ENCODE peak calls at places on chromosomes 6 and 20, in seven cellular contexts. W is upper lobe of right lung; D is PC-9; O is CD8-positive, alpha-beta memory T cell; B is colonic mucosa; P is IMR-90; M is ovary. C is an unnamed sample.
A peak's percentile ranks its signal among the peaks of the same experiment; 100 is the strongest.

GRCh38 chr20:32634041-32634805 is 39.5 kb downstream of the C20orf203 start:
- DNase-seq in M (no peak), P (peak; percentile 31), D (no peak), O (no peak), B (no peak), W (no peak), C (no peak)

GRCh38 chr6:113936093-113936934 is 34.6 kb downstream of the HDAC2 start:
- DNase-seq in O (no peak), D (peak; percentile 7), B (peak; percentile 44), M (no peak), W (no peak), P (peak; percentile 70), C (no peak)

GRCh38 chr20:44810061-44810390 is 320 bp downstream of the RIMS4 start:
- DNase-seq in O (no peak), M (no peak), D (no peak), W (no peak), P (no peak), B (no peak), C (no peak)

GRCh38 chr20:6058684-6059295 is 4.9 kb upstream of the LRRN4 start:
- DNase-seq in D (no peak), P (no peak), M (no peak), W (peak; percentile 78), B (no peak), O (no peak), C (no peak)

GRCh38 chr6:98044791-98045190 is 761.8 kb upstream of the MMS22L start:
- DNase-seq in P (no peak), O (no peak), W (no peak), D (no peak), B (no peak), M (no peak), C (no peak)

GRCh38 chr6:123519191-123519510 is 117.6 kb downstream of the TRDN start:
- DNase-seq in W (no peak), D (peak; percentile 6), P (no peak), O (no peak), B (no peak), M (no peak), C (no peak)

GRCh38 chr20:43375586-43375985 is 82.1 kb upstream of the SRSF6 start:
- DNase-seq in M (no peak), B (no peak), D (no peak), O (no peak), P (peak; percentile 43), W (no peak), C (no peak)

GRCh38 chr6:111533087-111533784 is 50.2 kb upstream of the REV3L start:
- DNase-seq in B (no peak), M (no peak), W (no peak), D (no peak), O (no peak), P (no peak), C (no peak)

GRCh38 chr6:115945806-115946205 is 114.9 kb downstream of the FRK start:
- DNase-seq in B (no peak), M (no peak), O (no peak), D (no peak), P (no peak), W (no peak), C (no peak)

GRCh38 chr6:122994256-122994655 is 1.8 kb upstream of the CLVS2 start:
- DNase-seq in W (no peak), M (no peak), B (no peak), D (no peak), O (no peak), P (no peak), C (no peak)

GRCh38 chr20:49976542-49976941 is 6.2 kb upstream of the SNAI1 start:
- DNase-seq in M (no peak), W (no peak), D (no peak), P (peak; percentile 75), B (no peak), O (no peak), C (no peak)

GRCh38 chr6:139996253-139996834 is 621.9 kb upstream of the CITED2 start:
- DNase-seq in D (no peak), P (no peak), B (no peak), M (no peak), W (no peak), O (no peak), C (no peak)

GRCh38 chr20:50285376-50286173 is 94.9 kb downstream of the CEBPB start:
- DNase-seq in B (no peak), P (peak; percentile 86), M (peak; percentile 68), O (no peak), D (no peak), W (no peak), C (no peak)

GRCh38 chr6:144931172-144932035 is 646.3 kb downstream of the UTRN start:
- DNase-seq in O (no peak), W (no peak), D (peak; percentile 30), P (peak; percentile 36), B (peak; percentile 52), M (peak; percentile 12), C (peak; percentile 11)

GRCh38 chr20:33059136-33059535 is 5.4 kb downstream of the BPIFB3 start:
- DNase-seq in O (no peak), P (no peak), B (no peak), M (no peak), D (no peak), W (peak; percentile 9), C (no peak)

GRCh38 chr6:44161997-44162338 is 3.3 kb downstream of the CAPN11 start:
- DNase-seq in B (no peak), P (peak; percentile 67), W (no peak), D (no peak), O (no peak), M (no peak), C (no peak)

GRCh38 chr20:63828545-63828944 is 2.5 kb downstream of the ZBTB46 start:
- DNase-seq in B (no peak), D (no peak), O (no peak), W (no peak), M (no peak), P (no peak), C (no peak)

GRCh38 chr6:157999100-158000051 is 17.7 kb downstream of the SYNJ2 start:
- DNase-seq in W (no peak), P (no peak), M (no peak), D (no peak), B (no peak), O (no peak), C (no peak)

GRCh38 chr20:37284691-37285124 is 4.7 kb upstream of the MANBAL start:
- DNase-seq in M (no peak), P (no peak), D (no peak), O (no peak), B (no peak), W (no peak), C (no peak)

GRCh38 chr6:32085759-32086458 is 23.2 kb downstream of the TNXB start:
- DNase-seq in D (peak; percentile 49), O (no peak), M (no peak), P (no peak), W (no peak), B (no peak), C (no peak)

GRCh38 chr6:66599541-66599940 is 892.5 kb upstream of the EYS start:
- DNase-seq in W (no peak), D (no peak), P (no peak), M (no peak), B (no peak), O (no peak), C (no peak)

GRCh38 chr6:169738204-169738971 is 13.0 kb downstream of the DYNLT2 start:
- DNase-seq in O (no peak), B (no peak), M (no peak), W (no peak), P (no peak), D (no peak), C (no peak)

DNA sequence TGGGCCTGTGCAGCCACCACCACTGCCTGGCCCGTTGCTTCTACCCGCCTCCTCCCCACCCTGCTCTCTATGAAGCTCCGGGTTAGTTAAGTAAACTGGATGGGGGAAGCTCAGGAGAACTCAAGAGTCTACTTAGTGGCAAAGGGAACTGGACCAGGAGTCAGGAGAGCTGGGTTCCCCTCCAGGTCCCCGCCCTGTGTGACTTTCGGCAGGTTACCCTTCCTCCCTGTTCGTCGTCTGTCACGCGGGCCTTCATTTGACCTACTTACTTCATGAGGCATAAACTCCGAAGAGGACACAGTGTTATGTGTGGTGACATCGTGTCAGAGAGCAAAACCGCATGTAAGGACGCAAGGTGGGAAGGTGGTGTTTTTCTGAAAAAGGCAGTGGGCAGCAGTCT is 75.3 kb downstream of the TCP11 start:
- DNase-seq in W (no peak), P (no peak), M (no peak), D (no peak), O (no peak), B (no peak), C (no peak)
- H3K4me1 ChIP-seq in W (peaks cover 7% of the 10 kb centered on the region), P (peaks cover 3% of the 10 kb centered on the region), M (no peaks in the 10 kb centered on the region), D (no peaks in the 10 kb centered on the region), O (no peaks in the 10 kb centered on the region), B (no peaks in the 10 kb centered on the region), C (no peaks in the 10 kb centered on the region)

DNA sequence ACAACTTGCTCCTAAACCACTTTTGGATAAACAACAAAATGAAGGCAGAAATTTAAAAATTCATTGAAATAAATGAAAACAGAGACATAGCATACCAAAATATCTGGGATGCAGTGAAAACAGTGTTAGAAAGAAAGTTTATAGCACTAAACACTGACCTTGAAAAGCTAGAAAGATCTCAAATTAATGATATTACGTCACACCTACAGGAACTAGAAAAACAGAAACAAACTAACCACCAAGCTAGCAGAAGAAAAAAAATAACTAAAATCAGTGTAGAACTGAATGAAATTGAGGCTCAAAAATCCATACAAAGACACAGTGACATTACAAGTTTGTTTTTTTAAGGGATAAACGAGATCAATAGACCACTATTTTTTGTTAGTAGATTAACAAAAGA is 5.2 kb downstream of the DEFB128 start:
- DNase-seq in O (no peak), W (no peak), M (no peak), B (no peak), D (no peak), P (no peak), C (no peak)
- H3K9me3 ChIP-seq in O (no peaks in the 10 kb centered on the region), W (no peaks in the 10 kb centered on the region), M (no peaks in the 10 kb centered on the region), B (no peaks in the 10 kb centered on the region), D (no peaks in the 10 kb centered on the region), P (no peaks in the 10 kb centered on the region), C (no peaks in the 10 kb centered on the region)

GRCh38 chr20:10557685-10558084 is 116.1 kb downstream of the JAG1 start:
- DNase-seq in O (no peak), M (no peak), B (no peak), D (no peak), W (no peak), P (no peak), C (no peak)
- H3K4me1 ChIP-seq in O (no peaks in the 10 kb centered on the region), M (peaks cover 3% of the 10 kb centered on the region), B (no peaks in the 10 kb centered on the region), D (peaks cover 48% of the 10 kb centered on the region), W (no peaks in the 10 kb centered on the region), P (peaks cover 15% of the 10 kb centered on the region), C (no peaks in the 10 kb centered on the region)

GRCh38 chr6:168722397-168722796 is 281.4 kb downstream of the SMOC2 start:
- DNase-seq in W (no peak), O (no peak), M (no peak), P (no peak), D (no peak), B (no peak), C (no peak)
- H3K9me3 ChIP-seq in W (no peaks in the 10 kb centered on the region), O (no peaks in the 10 kb centered on the region), M (no peaks in the 10 kb centered on the region), P (peaks cover 48% of the 10 kb centered on the region), D (peaks cover 5% of the 10 kb centered on the region), B (no peaks in the 10 kb centered on the region), C (no peaks in the 10 kb centered on the region)

C was measured in transverse colon.